ENCODE peak calls at places on chromosome 22, in nine cellular contexts. One of them, this sample, is unnamed.

GRCh38 chr22:22870577-22871398 is 16.8 kb upstream of the IGLL5 start:
- DNase-seq in MCF 10A: no peak
- DNase-seq in foreskin melanocyte: no peak
- DNase-seq in M059J: no peak
- DNase-seq in CD8-positive, alpha-beta T cell: no peak
- DNase-seq in fibroblast of villous mesenchyme: no peak
- DNase-seq in kidney tubule cell: no peak
- DNase-seq in KG1: no peak
- DNase-seq in fibroblast of the aortic adventitia: no peak
- DNase-seq in this sample: no peak

GRCh38 chr22:37334859-37335818 is 52.8 kb downstream of the CYTH4 start:
- DNase-seq in MCF 10A: no peak
- DNase-seq in foreskin melanocyte: no peak
- DNase-seq in M059J: no peak
- DNase-seq in CD8-positive, alpha-beta T cell: no peak
- DNase-seq in fibroblast of villous mesenchyme: no peak
- DNase-seq in kidney tubule cell: no peak
- DNase-seq in KG1: no peak
- DNase-seq in fibroblast of the aortic adventitia: no peak
- DNase-seq in this sample: no peak

GRCh38 chr22:39314251-39314971 is 5.0 kb downstream of the RPL3 start:
- DNase-seq in MCF 10A: no peak
- DNase-seq in foreskin melanocyte: no peak
- DNase-seq in M059J: no peak
- DNase-seq in CD8-positive, alpha-beta T cell: no peak
- DNase-seq in fibroblast of villous mesenchyme: no peak
- DNase-seq in kidney tubule cell: peak; percentile 22
- DNase-seq in KG1: no peak
- DNase-seq in fibroblast of the aortic adventitia: no peak
- DNase-seq in this sample: no peak

GRCh38 chr22:37633082-37633692 is 6.3 kb upstream of the SH3BP1 start:
- DNase-seq in MCF 10A: no peak
- DNase-seq in foreskin melanocyte: no peak
- DNase-seq in M059J: no peak
- DNase-seq in CD8-positive, alpha-beta T cell: no peak
- DNase-seq in fibroblast of villous mesenchyme: no peak
- DNase-seq in kidney tubule cell: no peak
- DNase-seq in KG1: peak; percentile 72
- DNase-seq in fibroblast of the aortic adventitia: no peak
- DNase-seq in this sample: peak; percentile 88

GRCh38 chr22:31604137-31604705 is 57.8 kb downstream of the PISD start:
- DNase-seq in MCF 10A: no peak
- DNase-seq in foreskin melanocyte: no peak
- DNase-seq in M059J: no peak
- DNase-seq in CD8-positive, alpha-beta T cell: no peak
- DNase-seq in fibroblast of villous mesenchyme: no peak
- DNase-seq in kidney tubule cell: no peak
- DNase-seq in KG1: no peak
- DNase-seq in fibroblast of the aortic adventitia: no peak
- DNase-seq in this sample: no peak

GRCh38 chr22:35230839-35231584 is 26.3 kb upstream of the HMGXB4 start:
- DNase-seq in MCF 10A: no peak
- DNase-seq in foreskin melanocyte: no peak
- DNase-seq in M059J: peak; percentile 21
- DNase-seq in CD8-positive, alpha-beta T cell: no peak
- DNase-seq in fibroblast of villous mesenchyme: no peak
- DNase-seq in kidney tubule cell: peak; percentile 29
- DNase-seq in KG1: no peak
- DNase-seq in fibroblast of the aortic adventitia: no peak
- DNase-seq in this sample: no peak

GRCh38 chr22:30044369-30044768 is 35.9 kb upstream of the HORMAD2 start:
- DNase-seq in MCF 10A: peak; percentile 80
- DNase-seq in foreskin melanocyte: peak; percentile 7
- DNase-seq in M059J: peak; percentile 83
- DNase-seq in CD8-positive, alpha-beta T cell: no peak
- DNase-seq in fibroblast of villous mesenchyme: peak; percentile 76
- DNase-seq in kidney tubule cell: peak; percentile 94
- DNase-seq in KG1: no peak
- DNase-seq in fibroblast of the aortic adventitia: peak; percentile 95
- DNase-seq in this sample: peak; percentile 84

GRCh38 chr22:37229012-37229804 is 14.9 kb downstream of the RAC2 start:
- DNase-seq in MCF 10A: peak; percentile 90
- DNase-seq in foreskin melanocyte: no peak
- DNase-seq in M059J: peak; percentile 90
- DNase-seq in CD8-positive, alpha-beta T cell: no peak
- DNase-seq in fibroblast of villous mesenchyme: peak; percentile 83
- DNase-seq in kidney tubule cell: peak; percentile 77
- DNase-seq in KG1: no peak
- DNase-seq in fibroblast of the aortic adventitia: peak; percentile 91
- DNase-seq in this sample: peak; percentile 69

GRCh38 chr22:41146573-41146972 is 54.2 kb downstream of the EP300 start:
- DNase-seq in MCF 10A: peak; percentile 11
- DNase-seq in foreskin melanocyte: no peak
- DNase-seq in M059J: peak; percentile 10
- DNase-seq in CD8-positive, alpha-beta T cell: no peak
- DNase-seq in fibroblast of villous mesenchyme: no peak
- DNase-seq in kidney tubule cell: no peak
- DNase-seq in KG1: no peak
- DNase-seq in fibroblast of the aortic adventitia: peak; percentile 13
- DNase-seq in this sample: peak; percentile 18

GRCh38 chr22:45946805-45947600 is 30.0 kb downstream of the WNT7B start:
- DNase-seq in MCF 10A: no peak
- DNase-seq in foreskin melanocyte: no peak
- DNase-seq in M059J: no peak
- DNase-seq in CD8-positive, alpha-beta T cell: no peak
- DNase-seq in fibroblast of villous mesenchyme: no peak
- DNase-seq in kidney tubule cell: peak; percentile 36
- DNase-seq in KG1: no peak
- DNase-seq in fibroblast of the aortic adventitia: no peak
- DNase-seq in this sample: no peak

GRCh38 chr22:30265851-30266444 is 703 bp downstream of the OSM start:
- DNase-seq in MCF 10A: no peak
- DNase-seq in foreskin melanocyte: no peak
- DNase-seq in M059J: no peak
- DNase-seq in CD8-positive, alpha-beta T cell: peak; percentile 69
- DNase-seq in fibroblast of villous mesenchyme: no peak
- DNase-seq in kidney tubule cell: no peak
- DNase-seq in KG1: peak; percentile 77
- DNase-seq in fibroblast of the aortic adventitia: no peak
- DNase-seq in this sample: no peak

GRCh38 chr22:19902245-19902699 is 39.3 kb upstream of the COMT start:
- DNase-seq in MCF 10A: no peak
- DNase-seq in foreskin melanocyte: peak; percentile 6
- DNase-seq in M059J: no peak
- DNase-seq in CD8-positive, alpha-beta T cell: no peak
- DNase-seq in fibroblast of villous mesenchyme: no peak
- DNase-seq in kidney tubule cell: no peak
- DNase-seq in KG1: no peak
- DNase-seq in fibroblast of the aortic adventitia: no peak
- DNase-seq in this sample: no peak

GRCh38 chr22:26553056-26553752 is 36.7 kb downstream of the TPST2 start:
- DNase-seq in MCF 10A: peak; percentile 11
- DNase-seq in foreskin melanocyte: peak; percentile 59
- DNase-seq in M059J: peak; percentile 86
- DNase-seq in CD8-positive, alpha-beta T cell: no peak
- DNase-seq in fibroblast of villous mesenchyme: peak; percentile 84
- DNase-seq in kidney tubule cell: peak; percentile 69
- DNase-seq in KG1: no peak
- DNase-seq in fibroblast of the aortic adventitia: peak; percentile 85
- DNase-seq in this sample: peak; percentile 75

GRCh38 chr22:17806437-17806836 is 32.2 kb upstream of the BID start:
- DNase-seq in MCF 10A: no peak
- DNase-seq in foreskin melanocyte: no peak
- DNase-seq in M059J: no peak
- DNase-seq in CD8-positive, alpha-beta T cell: no peak
- DNase-seq in fibroblast of villous mesenchyme: no peak
- DNase-seq in kidney tubule cell: peak; percentile 16
- DNase-seq in KG1: no peak
- DNase-seq in fibroblast of the aortic adventitia: no peak
- DNase-seq in this sample: no peak

GRCh38 chr22:45832959-45833580 is 143.9 kb downstream of the WNT7B start:
- DNase-seq in MCF 10A: no peak
- DNase-seq in foreskin melanocyte: no peak
- DNase-seq in M059J: no peak
- DNase-seq in CD8-positive, alpha-beta T cell: no peak
- DNase-seq in fibroblast of villous mesenchyme: no peak
- DNase-seq in kidney tubule cell: no peak
- DNase-seq in KG1: no peak
- DNase-seq in fibroblast of the aortic adventitia: no peak
- DNase-seq in this sample: no peak

GRCh38 chr22:42473484-42474193 is 41.4 kb upstream of the NFAM1 start:
- DNase-seq in MCF 10A: peak; percentile 74
- DNase-seq in foreskin melanocyte: peak; percentile 44
- DNase-seq in M059J: peak; percentile 58
- DNase-seq in CD8-positive, alpha-beta T cell: no peak
- DNase-seq in fibroblast of villous mesenchyme: peak; percentile 62
- DNase-seq in kidney tubule cell: peak; percentile 68
- DNase-seq in KG1: peak; percentile 23
- DNase-seq in fibroblast of the aortic adventitia: peak; percentile 73
- DNase-seq in this sample: peak; percentile 57

GRCh38 chr22:44625981-44626687 is 75.9 kb upstream of the PRR5 start:
- DNase-seq in MCF 10A: peak; percentile 67
- DNase-seq in foreskin melanocyte: no peak
- DNase-seq in M059J: peak; percentile 42
- DNase-seq in CD8-positive, alpha-beta T cell: peak; percentile 72
- DNase-seq in fibroblast of villous mesenchyme: peak; percentile 60
- DNase-seq in kidney tubule cell: peak; percentile 66
- DNase-seq in KG1: peak; percentile 35
- DNase-seq in fibroblast of the aortic adventitia: peak; percentile 64
- DNase-seq in this sample: peak; percentile 41

GRCh38 chr22:28021116-28021997 is 102.3 kb upstream of the PITPNB start:
- DNase-seq in MCF 10A: no peak
- DNase-seq in foreskin melanocyte: no peak
- DNase-seq in M059J: no peak
- DNase-seq in CD8-positive, alpha-beta T cell: no peak
- DNase-seq in fibroblast of villous mesenchyme: no peak
- DNase-seq in kidney tubule cell: no peak
- DNase-seq in KG1: no peak
- DNase-seq in fibroblast of the aortic adventitia: no peak
- DNase-seq in this sample: no peak

GRCh38 chr22:27439131-27439530 is 362.4 kb downstream of the MN1 start:
- DNase-seq in MCF 10A: no peak
- DNase-seq in foreskin melanocyte: no peak
- DNase-seq in M059J: no peak
- DNase-seq in CD8-positive, alpha-beta T cell: no peak
- DNase-seq in fibroblast of villous mesenchyme: no peak
- DNase-seq in kidney tubule cell: no peak
- DNase-seq in KG1: no peak
- DNase-seq in fibroblast of the aortic adventitia: no peak
- DNase-seq in this sample: no peak

GRCh38 chr22:40965936-40966557 is 14.9 kb downstream of the RBX1 start:
- DNase-seq in MCF 10A: no peak
- DNase-seq in foreskin melanocyte: no peak
- DNase-seq in M059J: no peak
- DNase-seq in CD8-positive, alpha-beta T cell: no peak
- DNase-seq in fibroblast of villous mesenchyme: no peak
- DNase-seq in kidney tubule cell: no peak
- DNase-seq in KG1: no peak
- DNase-seq in fibroblast of the aortic adventitia: no peak
- DNase-seq in this sample: no peak

GRCh38 chr22:50600541-50600940 is at the start of gene MAPK8IP2:
- DNase-seq in MCF 10A: no peak
- DNase-seq in foreskin melanocyte: no peak
- DNase-seq in M059J: no peak
- DNase-seq in CD8-positive, alpha-beta T cell: no peak
- DNase-seq in fibroblast of villous mesenchyme: no peak
- DNase-seq in kidney tubule cell: no peak
- DNase-seq in KG1: no peak
- DNase-seq in fibroblast of the aortic adventitia: no peak
- DNase-seq in this sample: no peak

GRCh38 chr22:49765091-49765771 is 62.4 kb downstream of the BRD1 start:
- DNase-seq in MCF 10A: no peak
- DNase-seq in foreskin melanocyte: no peak
- DNase-seq in M059J: no peak
- DNase-seq in CD8-positive, alpha-beta T cell: no peak
- DNase-seq in fibroblast of villous mesenchyme: no peak
- DNase-seq in kidney tubule cell: no peak
- DNase-seq in KG1: no peak
- DNase-seq in fibroblast of the aortic adventitia: no peak
- DNase-seq in this sample: no peak

GRCh38 chr22:43152355-43153071 is 1.2 kb downstream of the TSPO start:
- DNase-seq in MCF 10A: peak; percentile 82
- DNase-seq in foreskin melanocyte: peak; percentile 71
- DNase-seq in M059J: peak; percentile 66
- DNase-seq in CD8-positive, alpha-beta T cell: peak; percentile 19
- DNase-seq in fibroblast of villous mesenchyme: peak; percentile 45
- DNase-seq in kidney tubule cell: peak; percentile 75
- DNase-seq in KG1: peak; percentile 38
- DNase-seq in fibroblast of the aortic adventitia: peak; percentile 56
- DNase-seq in this sample: peak; percentile 60

GRCh38 chr22:50315289-50316113 is 8.1 kb upstream of the PLXNB2 start:
- DNase-seq in MCF 10A: no peak
- DNase-seq in foreskin melanocyte: no peak
- DNase-seq in M059J: no peak
- DNase-seq in CD8-positive, alpha-beta T cell: no peak
- DNase-seq in fibroblast of villous mesenchyme: no peak
- DNase-seq in kidney tubule cell: no peak
- DNase-seq in KG1: no peak
- DNase-seq in fibroblast of the aortic adventitia: no peak
- DNase-seq in this sample: no peak

GRCh38 chr22:21449531-21450319 is 17.5 kb upstream of the TMEM191C start:
- DNase-seq in MCF 10A: no peak
- DNase-seq in foreskin melanocyte: no peak
- DNase-seq in M059J: no peak
- DNase-seq in CD8-positive, alpha-beta T cell: no peak
- DNase-seq in fibroblast of villous mesenchyme: peak; percentile 51
- DNase-seq in kidney tubule cell: no peak
- DNase-seq in KG1: no peak
- DNase-seq in fibroblast of the aortic adventitia: no peak
- DNase-seq in this sample: no peak

GRCh38 chr22:20422965-20423635 is 14.5 kb downstream of the SCARF2 start:
- DNase-seq in MCF 10A: no peak
- DNase-seq in foreskin melanocyte: no peak
- DNase-seq in M059J: peak; percentile 63
- DNase-seq in CD8-positive, alpha-beta T cell: no peak
- DNase-seq in fibroblast of villous mesenchyme: no peak
- DNase-seq in kidney tubule cell: no peak
- DNase-seq in KG1: no peak
- DNase-seq in fibroblast of the aortic adventitia: peak; percentile 40
- DNase-seq in this sample: peak; percentile 18

GRCh38 chr22:39990688-39991087 is 4.1 kb upstream of the FAM83F start:
- DNase-seq in MCF 10A: no peak
- DNase-seq in foreskin melanocyte: no peak
- DNase-seq in M059J: no peak
- DNase-seq in CD8-positive, alpha-beta T cell: no peak
- DNase-seq in fibroblast of villous mesenchyme: no peak
- DNase-seq in kidney tubule cell: no peak
- DNase-seq in KG1: no peak
- DNase-seq in fibroblast of the aortic adventitia: no peak
- DNase-seq in this sample: no peak

GRCh38 chr22:27348634-27349033 is 452.9 kb downstream of the MN1 start:
- DNase-seq in MCF 10A: peak; percentile 68
- DNase-seq in foreskin melanocyte: no peak
- DNase-seq in M059J: peak; percentile 33
- DNase-seq in CD8-positive, alpha-beta T cell: no peak
- DNase-seq in fibroblast of villous mesenchyme: peak; percentile 61
- DNase-seq in kidney tubule cell: peak; percentile 69
- DNase-seq in KG1: no peak
- DNase-seq in fibroblast of the aortic adventitia: peak; percentile 72
- DNase-seq in this sample: peak; percentile 12

GRCh38 chr22:50169181-50169759 is 1.3 kb upstream of the PANX2 start:
- DNase-seq in MCF 10A: no peak
- DNase-seq in foreskin melanocyte: no peak
- DNase-seq in M059J: no peak
- DNase-seq in CD8-positive, alpha-beta T cell: no peak
- DNase-seq in fibroblast of villous mesenchyme: no peak
- DNase-seq in kidney tubule cell: no peak
- DNase-seq in KG1: no peak
- DNase-seq in fibroblast of the aortic adventitia: no peak
- DNase-seq in this sample: no peak

GRCh38 chr22:49483946-49484345 is 343.7 kb downstream of the BRD1 start:
- DNase-seq in MCF 10A: no peak
- DNase-seq in foreskin melanocyte: no peak
- DNase-seq in M059J: no peak
- DNase-seq in CD8-positive, alpha-beta T cell: no peak
- DNase-seq in fibroblast of villous mesenchyme: no peak
- DNase-seq in kidney tubule cell: no peak
- DNase-seq in KG1: no peak
- DNase-seq in fibroblast of the aortic adventitia: no peak
- DNase-seq in this sample: no peak

GRCh38 chr22:29912605-29913398 is 29.8 kb downstream of the MTMR3 start:
- DNase-seq in MCF 10A: no peak
- DNase-seq in foreskin melanocyte: peak; percentile 40
- DNase-seq in M059J: peak; percentile 88
- DNase-seq in CD8-positive, alpha-beta T cell: no peak
- DNase-seq in fibroblast of villous mesenchyme: peak; percentile 90
- DNase-seq in kidney tubule cell: peak; percentile 92
- DNase-seq in KG1: no peak
- DNase-seq in fibroblast of the aortic adventitia: peak; percentile 96
- DNase-seq in this sample: peak; percentile 64